ENCODE peak calls at places on chromosomes 6 and 20, in five cellular contexts. A is caudate nucleus; U is amniotic epithelial cell; Y is cardiac muscle cell; I is stimulated activated naive B cell treated with anti-CD40 and anti-IgM and Interleukin-4, amounts not matched to agents 10 μg/mL and 1 μg/mL and 100 μg/mL, for 72 hours. M is an unnamed sample.

GRCh38 chr6:148431413-148431812 is 88.8 kb downstream of the SASH1 start:
- DNase-seq in U (no peak), Y (no peak), I (no peak), A (no peak), M (no peak)

GRCh38 chr20:5393218-5393870 is 76.6 kb upstream of the PROKR2 start:
- DNase-seq in A (no peak), I (no peak), Y (peak; percentile 3), U (no peak), M (no peak)

GRCh38 chr20:10798811-10799210 is 125.0 kb upstream of the JAG1 start:
- DNase-seq in U (peak; percentile 24), A (no peak), Y (no peak), I (no peak), M (no peak)

GRCh38 chr6:159090530-159091306 is 45.9 kb upstream of the TAGAP start:
- DNase-seq in A (no peak), U (no peak), I (no peak), Y (no peak), M (no peak)

GRCh38 chr6:80003841-80004198 is 629 bp upstream of the TTK start:
- DNase-seq in I (peak; percentile 12), A (no peak), U (no peak), Y (no peak), M (peak; percentile 4)

GRCh38 chr20:22070546-22070945 is 365.1 kb downstream of the PAX1 start:
- DNase-seq in U (no peak), I (no peak), A (no peak), Y (no peak), M (no peak)

GRCh38 chr20:48571945-48572589 is 255.7 kb downstream of the PREX1 start:
- DNase-seq in Y (no peak), I (no peak), A (no peak), U (no peak), M (no peak)

GRCh38 chr6:47700051-47700450 is 1.7 kb downstream of the ADGRF4 start:
- DNase-seq in U (peak; percentile 94), I (no peak), Y (no peak), A (no peak), M (no peak)

GRCh38 chr6:23522751-23523527 is 603.1 kb upstream of the NRSN1 start:
- DNase-seq in U (no peak), I (no peak), Y (no peak), A (no peak), M (no peak)

GRCh38 chr6:37456816-37457560 is 24.0 kb downstream of the CMTR1 start:
- DNase-seq in U (peak; percentile 57), I (no peak), A (no peak), Y (no peak), M (no peak)

GRCh38 chr6:5457036-5457435 is 195.7 kb downstream of the FARS2 start:
- DNase-seq in Y (no peak), I (no peak), A (peak; percentile 59), U (no peak), M (no peak)

GRCh38 chr6:111283707-111284106 is 196.4 kb downstream of the SLC16A10 start:
- DNase-seq in U (no peak), I (no peak), Y (no peak), A (no peak), M (no peak)

GRCh38 chr20:6075428-6076219 is 21.8 kb upstream of the LRRN4 start:
- DNase-seq in I (no peak), A (no peak), U (peak; percentile 66), Y (no peak), M (no peak)

GRCh38 chr6:39207421-39208232 is 21.6 kb downstream of the KCNK5 start:
- DNase-seq in A (no peak), I (no peak), Y (no peak), U (no peak), M (no peak)

GRCh38 chr6:119076173-119076965 is 2.1 kb downstream of the FAM184A start:
- DNase-seq in A (no peak), Y (no peak), I (no peak), U (no peak), M (no peak)

GRCh38 chr20:32482251-32483220 is 102.6 kb downstream of the NOL4L start:
- DNase-seq in U (no peak), Y (peak; percentile 67), A (no peak), I (peak; percentile 27), M (peak; percentile 45)

GRCh38 chr6:71383891-71384489 is 95.4 kb downstream of the OGFRL1 start:
- DNase-seq in Y (peak; percentile 35), A (no peak), U (peak; percentile 71), I (no peak), M (peak; percentile 16)

GRCh38 chr6:125271486-125272159 is 30.1 kb downstream of the HDDC2 start:
- DNase-seq in U (peak; percentile 29), Y (no peak), I (no peak), A (no peak), M (no peak)

GRCh38 chr6:142851601-142852000 is 93.4 kb downstream of the HIVEP2 start:
- DNase-seq in A (no peak), Y (no peak), U (no peak), I (no peak), M (no peak)

M was measured in germinal center.